ENCODE peak calls at places on chromosomes 13 and 19, in seven cellular contexts. One of them, this sample, is unnamed.

GRCh38 chr19:49570138-49570856 is 10.1 kb downstream of the NOSIP start:
- DNase-seq in choroid plexus epithelial cell: peak; percentile 91
- DNase-seq in stimulated activated effector memory CD8-positive, alpha-beta T cell treated with anti-CD3 and anti-CD28 coated beads, Interleukin-12 subunit alpha, Interleukin-12 subunit beta, amount 100 ng/mL, for 72 hours: peak; percentile 70
- DNase-seq in stimulated activated naive B cell treated with anti-CD40 and anti-IgM and Interleukin-4, amounts not matched to agents 10 μg/mL and 1 μg/mL and 100 μg/mL, for 72 hours: peak; percentile 49
- DNase-seq in fibroblast of lung: peak; percentile 89
- DNase-seq in neuronal stem cell: peak; percentile 87
- DNase-seq in nucleus accumbens: no peak
- DNase-seq in this sample: peak; percentile 87

GRCh38 chr19:16588089-16588823 is 16.0 kb upstream of the SLC35E1 start:
- DNase-seq in choroid plexus epithelial cell: no peak
- DNase-seq in stimulated activated effector memory CD8-positive, alpha-beta T cell treated with anti-CD3 and anti-CD28 coated beads, Interleukin-12 subunit alpha, Interleukin-12 subunit beta, amount 100 ng/mL, for 72 hours: peak; percentile 79
- DNase-seq in stimulated activated naive B cell treated with anti-CD40 and anti-IgM and Interleukin-4, amounts not matched to agents 10 μg/mL and 1 μg/mL and 100 μg/mL, for 72 hours: peak; percentile 86
- DNase-seq in fibroblast of lung: peak; percentile 13
- DNase-seq in neuronal stem cell: no peak
- DNase-seq in nucleus accumbens: peak; percentile 33
- DNase-seq in this sample: peak; percentile 23

GRCh38 chr13:79525051-79525450 is 44.1 kb downstream of the NDFIP2 start:
- DNase-seq in choroid plexus epithelial cell: no peak
- DNase-seq in stimulated activated effector memory CD8-positive, alpha-beta T cell treated with anti-CD3 and anti-CD28 coated beads, Interleukin-12 subunit alpha, Interleukin-12 subunit beta, amount 100 ng/mL, for 72 hours: no peak
- DNase-seq in stimulated activated naive B cell treated with anti-CD40 and anti-IgM and Interleukin-4, amounts not matched to agents 10 μg/mL and 1 μg/mL and 100 μg/mL, for 72 hours: no peak
- DNase-seq in fibroblast of lung: no peak
- DNase-seq in neuronal stem cell: no peak
- DNase-seq in nucleus accumbens: no peak
- DNase-seq in this sample: no peak

GRCh38 chr19:728011-728410 is 19.3 kb downstream of the PALM start:
- DNase-seq in choroid plexus epithelial cell: no peak
- DNase-seq in stimulated activated effector memory CD8-positive, alpha-beta T cell treated with anti-CD3 and anti-CD28 coated beads, Interleukin-12 subunit alpha, Interleukin-12 subunit beta, amount 100 ng/mL, for 72 hours: no peak
- DNase-seq in stimulated activated naive B cell treated with anti-CD40 and anti-IgM and Interleukin-4, amounts not matched to agents 10 μg/mL and 1 μg/mL and 100 μg/mL, for 72 hours: no peak
- DNase-seq in fibroblast of lung: peak; percentile 46
- DNase-seq in neuronal stem cell: no peak
- DNase-seq in nucleus accumbens: no peak
- DNase-seq in this sample: no peak

GRCh38 chr13:67390462-67391093 is 160.4 kb upstream of the PCDH9 start:
- DNase-seq in choroid plexus epithelial cell: peak; percentile 88
- DNase-seq in stimulated activated effector memory CD8-positive, alpha-beta T cell treated with anti-CD3 and anti-CD28 coated beads, Interleukin-12 subunit alpha, Interleukin-12 subunit beta, amount 100 ng/mL, for 72 hours: no peak
- DNase-seq in stimulated activated naive B cell treated with anti-CD40 and anti-IgM and Interleukin-4, amounts not matched to agents 10 μg/mL and 1 μg/mL and 100 μg/mL, for 72 hours: no peak
- DNase-seq in fibroblast of lung: peak; percentile 77
- DNase-seq in neuronal stem cell: no peak
- DNase-seq in nucleus accumbens: no peak
- DNase-seq in this sample: no peak

GRCh38 chr19:40976134-40976533 is 14.9 kb upstream of the CYP2B6 start:
- DNase-seq in choroid plexus epithelial cell: no peak
- DNase-seq in stimulated activated effector memory CD8-positive, alpha-beta T cell treated with anti-CD3 and anti-CD28 coated beads, Interleukin-12 subunit alpha, Interleukin-12 subunit beta, amount 100 ng/mL, for 72 hours: no peak
- DNase-seq in stimulated activated naive B cell treated with anti-CD40 and anti-IgM and Interleukin-4, amounts not matched to agents 10 μg/mL and 1 μg/mL and 100 μg/mL, for 72 hours: no peak
- DNase-seq in fibroblast of lung: no peak
- DNase-seq in neuronal stem cell: no peak
- DNase-seq in nucleus accumbens: no peak
- DNase-seq in this sample: no peak

GRCh38 chr19:50461066-50461875 is 15.0 kb upstream of the EMC10 start:
- DNase-seq in choroid plexus epithelial cell: peak; percentile 83
- DNase-seq in stimulated activated effector memory CD8-positive, alpha-beta T cell treated with anti-CD3 and anti-CD28 coated beads, Interleukin-12 subunit alpha, Interleukin-12 subunit beta, amount 100 ng/mL, for 72 hours: peak; percentile 79
- DNase-seq in stimulated activated naive B cell treated with anti-CD40 and anti-IgM and Interleukin-4, amounts not matched to agents 10 μg/mL and 1 μg/mL and 100 μg/mL, for 72 hours: peak; percentile 71
- DNase-seq in fibroblast of lung: peak; percentile 67
- DNase-seq in neuronal stem cell: peak; percentile 71
- DNase-seq in nucleus accumbens: no peak
- DNase-seq in this sample: peak; percentile 71

GRCh38 chr13:53758946-53759345 is 730.3 kb downstream of the OLFM4 start:
- DNase-seq in choroid plexus epithelial cell: no peak
- DNase-seq in stimulated activated effector memory CD8-positive, alpha-beta T cell treated with anti-CD3 and anti-CD28 coated beads, Interleukin-12 subunit alpha, Interleukin-12 subunit beta, amount 100 ng/mL, for 72 hours: no peak
- DNase-seq in stimulated activated naive B cell treated with anti-CD40 and anti-IgM and Interleukin-4, amounts not matched to agents 10 μg/mL and 1 μg/mL and 100 μg/mL, for 72 hours: no peak
- DNase-seq in fibroblast of lung: no peak
- DNase-seq in neuronal stem cell: no peak
- DNase-seq in nucleus accumbens: no peak
- DNase-seq in this sample: no peak

GRCh38 chr19:34995551-34995950 is 4.6 kb upstream of the GRAMD1A start:
- DNase-seq in choroid plexus epithelial cell: no peak
- DNase-seq in stimulated activated effector memory CD8-positive, alpha-beta T cell treated with anti-CD3 and anti-CD28 coated beads, Interleukin-12 subunit alpha, Interleukin-12 subunit beta, amount 100 ng/mL, for 72 hours: no peak
- DNase-seq in stimulated activated naive B cell treated with anti-CD40 and anti-IgM and Interleukin-4, amounts not matched to agents 10 μg/mL and 1 μg/mL and 100 μg/mL, for 72 hours: no peak
- DNase-seq in fibroblast of lung: no peak
- DNase-seq in neuronal stem cell: no peak
- DNase-seq in nucleus accumbens: no peak
- DNase-seq in this sample: peak; percentile 41

GRCh38 chr13:89393758-89394157 is 1722.6 kb downstream of the SLITRK5 start:
- DNase-seq in choroid plexus epithelial cell: peak; percentile 31
- DNase-seq in stimulated activated effector memory CD8-positive, alpha-beta T cell treated with anti-CD3 and anti-CD28 coated beads, Interleukin-12 subunit alpha, Interleukin-12 subunit beta, amount 100 ng/mL, for 72 hours: no peak
- DNase-seq in stimulated activated naive B cell treated with anti-CD40 and anti-IgM and Interleukin-4, amounts not matched to agents 10 μg/mL and 1 μg/mL and 100 μg/mL, for 72 hours: no peak
- DNase-seq in fibroblast of lung: no peak
- DNase-seq in neuronal stem cell: no peak
- DNase-seq in nucleus accumbens: no peak
- DNase-seq in this sample: no peak

GRCh38 chr19:6599866-6600454 is 9.0 kb upstream of the CD70 start:
- DNase-seq in choroid plexus epithelial cell: no peak
- DNase-seq in stimulated activated effector memory CD8-positive, alpha-beta T cell treated with anti-CD3 and anti-CD28 coated beads, Interleukin-12 subunit alpha, Interleukin-12 subunit beta, amount 100 ng/mL, for 72 hours: no peak
- DNase-seq in stimulated activated naive B cell treated with anti-CD40 and anti-IgM and Interleukin-4, amounts not matched to agents 10 μg/mL and 1 μg/mL and 100 μg/mL, for 72 hours: no peak
- DNase-seq in fibroblast of lung: no peak
- DNase-seq in neuronal stem cell: no peak
- DNase-seq in nucleus accumbens: no peak
- DNase-seq in this sample: no peak

GRCh38 chr13:30394798-30395191 is 27.5 kb upstream of the UBE2L5 start:
- DNase-seq in choroid plexus epithelial cell: peak; percentile 31
- DNase-seq in stimulated activated effector memory CD8-positive, alpha-beta T cell treated with anti-CD3 and anti-CD28 coated beads, Interleukin-12 subunit alpha, Interleukin-12 subunit beta, amount 100 ng/mL, for 72 hours: no peak
- DNase-seq in stimulated activated naive B cell treated with anti-CD40 and anti-IgM and Interleukin-4, amounts not matched to agents 10 μg/mL and 1 μg/mL and 100 μg/mL, for 72 hours: no peak
- DNase-seq in fibroblast of lung: peak; percentile 36
- DNase-seq in neuronal stem cell: no peak
- DNase-seq in nucleus accumbens: no peak
- DNase-seq in this sample: peak; percentile 64

GRCh38 chr13:75666646-75667351 is 30.7 kb downstream of the LMO7 start:
- DNase-seq in choroid plexus epithelial cell: peak; percentile 79
- DNase-seq in stimulated activated effector memory CD8-positive, alpha-beta T cell treated with anti-CD3 and anti-CD28 coated beads, Interleukin-12 subunit alpha, Interleukin-12 subunit beta, amount 100 ng/mL, for 72 hours: no peak
- DNase-seq in stimulated activated naive B cell treated with anti-CD40 and anti-IgM and Interleukin-4, amounts not matched to agents 10 μg/mL and 1 μg/mL and 100 μg/mL, for 72 hours: no peak
- DNase-seq in fibroblast of lung: peak; percentile 57
- DNase-seq in neuronal stem cell: no peak
- DNase-seq in nucleus accumbens: no peak
- DNase-seq in this sample: no peak

GRCh38 chr13:110262944-110263343 is 44.0 kb downstream of the COL4A1 start:
- DNase-seq in choroid plexus epithelial cell: no peak
- DNase-seq in stimulated activated effector memory CD8-positive, alpha-beta T cell treated with anti-CD3 and anti-CD28 coated beads, Interleukin-12 subunit alpha, Interleukin-12 subunit beta, amount 100 ng/mL, for 72 hours: no peak
- DNase-seq in stimulated activated naive B cell treated with anti-CD40 and anti-IgM and Interleukin-4, amounts not matched to agents 10 μg/mL and 1 μg/mL and 100 μg/mL, for 72 hours: no peak
- DNase-seq in fibroblast of lung: no peak
- DNase-seq in neuronal stem cell: no peak
- DNase-seq in nucleus accumbens: no peak
- DNase-seq in this sample: peak; percentile 1

GRCh38 chr19:55688422-55689218 is 13.6 kb downstream of the EPN1 start:
- DNase-seq in choroid plexus epithelial cell: no peak
- DNase-seq in stimulated activated effector memory CD8-positive, alpha-beta T cell treated with anti-CD3 and anti-CD28 coated beads, Interleukin-12 subunit alpha, Interleukin-12 subunit beta, amount 100 ng/mL, for 72 hours: no peak
- DNase-seq in stimulated activated naive B cell treated with anti-CD40 and anti-IgM and Interleukin-4, amounts not matched to agents 10 μg/mL and 1 μg/mL and 100 μg/mL, for 72 hours: no peak
- DNase-seq in fibroblast of lung: no peak
- DNase-seq in neuronal stem cell: no peak
- DNase-seq in nucleus accumbens: no peak
- DNase-seq in this sample: peak; percentile 98

GRCh38 chr13:24348797-24349515 is 39.6 kb downstream of the C1QTNF9 start:
- DNase-seq in choroid plexus epithelial cell: no peak
- DNase-seq in stimulated activated effector memory CD8-positive, alpha-beta T cell treated with anti-CD3 and anti-CD28 coated beads, Interleukin-12 subunit alpha, Interleukin-12 subunit beta, amount 100 ng/mL, for 72 hours: no peak
- DNase-seq in stimulated activated naive B cell treated with anti-CD40 and anti-IgM and Interleukin-4, amounts not matched to agents 10 μg/mL and 1 μg/mL and 100 μg/mL, for 72 hours: no peak
- DNase-seq in fibroblast of lung: no peak
- DNase-seq in neuronal stem cell: no peak
- DNase-seq in nucleus accumbens: no peak
- DNase-seq in this sample: peak; percentile 96

GRCh38 chr13:43994999-43995859 is 115.5 kb downstream of the LACC1 start:
- DNase-seq in choroid plexus epithelial cell: no peak
- DNase-seq in stimulated activated effector memory CD8-positive, alpha-beta T cell treated with anti-CD3 and anti-CD28 coated beads, Interleukin-12 subunit alpha, Interleukin-12 subunit beta, amount 100 ng/mL, for 72 hours: no peak
- DNase-seq in stimulated activated naive B cell treated with anti-CD40 and anti-IgM and Interleukin-4, amounts not matched to agents 10 μg/mL and 1 μg/mL and 100 μg/mL, for 72 hours: no peak
- DNase-seq in fibroblast of lung: no peak
- DNase-seq in neuronal stem cell: no peak
- DNase-seq in nucleus accumbens: no peak
- DNase-seq in this sample: peak; percentile 93

GRCh38 chr13:51643882-51644281 is 59.6 kb downstream of the WDFY2 start:
- DNase-seq in choroid plexus epithelial cell: peak; percentile 95
- DNase-seq in stimulated activated effector memory CD8-positive, alpha-beta T cell treated with anti-CD3 and anti-CD28 coated beads, Interleukin-12 subunit alpha, Interleukin-12 subunit beta, amount 100 ng/mL, for 72 hours: no peak
- DNase-seq in stimulated activated naive B cell treated with anti-CD40 and anti-IgM and Interleukin-4, amounts not matched to agents 10 μg/mL and 1 μg/mL and 100 μg/mL, for 72 hours: no peak
- DNase-seq in fibroblast of lung: peak; percentile 90
- DNase-seq in neuronal stem cell: no peak
- DNase-seq in nucleus accumbens: no peak
- DNase-seq in this sample: no peak

GRCh38 chr13:81540777-81541176 is 1199.9 kb upstream of the SPRY2 start:
- DNase-seq in choroid plexus epithelial cell: peak; percentile 53
- DNase-seq in stimulated activated effector memory CD8-positive, alpha-beta T cell treated with anti-CD3 and anti-CD28 coated beads, Interleukin-12 subunit alpha, Interleukin-12 subunit beta, amount 100 ng/mL, for 72 hours: no peak
- DNase-seq in stimulated activated naive B cell treated with anti-CD40 and anti-IgM and Interleukin-4, amounts not matched to agents 10 μg/mL and 1 μg/mL and 100 μg/mL, for 72 hours: no peak
- DNase-seq in fibroblast of lung: peak; percentile 4
- DNase-seq in neuronal stem cell: no peak
- DNase-seq in nucleus accumbens: no peak
- DNase-seq in this sample: peak; percentile 20

GRCh38 chr19:3006075-3006767 is 22.9 kb downstream of the TLE2 start:
- DNase-seq in choroid plexus epithelial cell: no peak
- DNase-seq in stimulated activated effector memory CD8-positive, alpha-beta T cell treated with anti-CD3 and anti-CD28 coated beads, Interleukin-12 subunit alpha, Interleukin-12 subunit beta, amount 100 ng/mL, for 72 hours: no peak
- DNase-seq in stimulated activated naive B cell treated with anti-CD40 and anti-IgM and Interleukin-4, amounts not matched to agents 10 μg/mL and 1 μg/mL and 100 μg/mL, for 72 hours: no peak
- DNase-seq in fibroblast of lung: no peak
- DNase-seq in neuronal stem cell: no peak
- DNase-seq in nucleus accumbens: no peak
- DNase-seq in this sample: peak; percentile 12

GRCh38 chr13:53250272-53250875 is 221.8 kb downstream of the OLFM4 start:
- DNase-seq in choroid plexus epithelial cell: peak; percentile 85
- DNase-seq in stimulated activated effector memory CD8-positive, alpha-beta T cell treated with anti-CD3 and anti-CD28 coated beads, Interleukin-12 subunit alpha, Interleukin-12 subunit beta, amount 100 ng/mL, for 72 hours: no peak
- DNase-seq in stimulated activated naive B cell treated with anti-CD40 and anti-IgM and Interleukin-4, amounts not matched to agents 10 μg/mL and 1 μg/mL and 100 μg/mL, for 72 hours: no peak
- DNase-seq in fibroblast of lung: peak; percentile 78
- DNase-seq in neuronal stem cell: peak; percentile 80
- DNase-seq in nucleus accumbens: no peak
- DNase-seq in this sample: peak; percentile 71

GRCh38 chr13:44040070-44040753 is 160.5 kb downstream of the LACC1 start:
- DNase-seq in choroid plexus epithelial cell: peak; percentile 71
- DNase-seq in stimulated activated effector memory CD8-positive, alpha-beta T cell treated with anti-CD3 and anti-CD28 coated beads, Interleukin-12 subunit alpha, Interleukin-12 subunit beta, amount 100 ng/mL, for 72 hours: no peak
- DNase-seq in stimulated activated naive B cell treated with anti-CD40 and anti-IgM and Interleukin-4, amounts not matched to agents 10 μg/mL and 1 μg/mL and 100 μg/mL, for 72 hours: no peak
- DNase-seq in fibroblast of lung: peak; percentile 75
- DNase-seq in neuronal stem cell: no peak
- DNase-seq in nucleus accumbens: no peak
- DNase-seq in this sample: peak; percentile 56

GRCh38 chr13:73832203-73832602 is 302.0 kb downstream of the KLF12 start:
- DNase-seq in choroid plexus epithelial cell: no peak
- DNase-seq in stimulated activated effector memory CD8-positive, alpha-beta T cell treated with anti-CD3 and anti-CD28 coated beads, Interleukin-12 subunit alpha, Interleukin-12 subunit beta, amount 100 ng/mL, for 72 hours: no peak
- DNase-seq in stimulated activated naive B cell treated with anti-CD40 and anti-IgM and Interleukin-4, amounts not matched to agents 10 μg/mL and 1 μg/mL and 100 μg/mL, for 72 hours: no peak
- DNase-seq in fibroblast of lung: no peak
- DNase-seq in neuronal stem cell: no peak
- DNase-seq in nucleus accumbens: no peak
- DNase-seq in this sample: no peak

This sample was measured in small intestine.